ENCODE peak calls at places on chromosomes 2 and 18, in seven cellular contexts. A is lung, N is cardiac fibroblast, M is GM23338, V is cardiac muscle cell, Z is right lobe of liver, F is OCI-LY7. O is an unnamed sample.

GRCh38 chr2:143489135-143489534 is 359.9 kb downstream of the ARHGAP15 start:
- DNase-seq in A (no peak), N (peak), M (no peak), V (peak), Z (no peak), F (no peak), O (no peak)

GRCh38 chr2:235576337-235576910 is 82.6 kb downstream of the AGAP1 start:
- DNase-seq in A (no peak), N (no peak), M (no peak), V (no peak), Z (no peak), F (no peak), O (no peak)

GRCh38 chr18:75854174-75854573 is 426.7 kb upstream of the SMIM21 start:
- DNase-seq in A (peak), N (no peak), M (peak), V (no peak), Z (no peak), F (peak), O (peak)

GRCh38 chr2:206324869-206325268 is 50.4 kb downstream of the ZDBF2 start:
- DNase-seq in A (no peak), N (no peak), M (no peak), V (no peak), Z (no peak), F (no peak), O (no peak)

GRCh38 chr18:10579079-10579867 is 53.4 kb downstream of the NAPG start:
- DNase-seq in A (no peak), N (peak), M (no peak), V (peak), Z (no peak), F (no peak), O (no peak)

GRCh38 chr2:28232267-28232666 is 160.4 kb upstream of the FOSL2 start:
- DNase-seq in A (no peak), N (peak), M (no peak), V (peak), Z (no peak), F (no peak), O (no peak)

GRCh38 chr18:35572644-35573043 is 8.9 kb upstream of the GALNT1 start:
- DNase-seq in A (no peak), N (no peak), M (no peak), V (no peak), Z (no peak), F (no peak), O (no peak)

GRCh38 chr18:8003878-8004675 is 437.0 kb downstream of the PTPRM start:
- DNase-seq in A (peak), N (peak), M (peak), V (peak), Z (no peak), F (no peak), O (no peak)

GRCh38 chr2:20065885-20066602 is 14.6 kb upstream of the LAPTM4A start:
- DNase-seq in A (no peak), N (peak), M (no peak), V (peak), Z (peak), F (no peak), O (peak)

GRCh38 chr2:136917281-136917680 is 151.9 kb downstream of the THSD7B start:
- DNase-seq in A (no peak), N (no peak), M (peak), V (no peak), Z (no peak), F (no peak), O (no peak)

GRCh38 chr2:130336877-130337734 is 5.6 kb upstream of the IMP4 start:
- DNase-seq in A (peak), N (peak), M (peak), V (peak), Z (peak), F (no peak), O (peak)

GRCh38 chr2:75076088-75076487 is 117.6 kb downstream of the POLE4 start:
- DNase-seq in A (no peak), N (no peak), M (no peak), V (no peak), Z (no peak), F (no peak), O (no peak)

GRCh38 chr2:221552282-221552681 is 19.8 kb downstream of the EPHA4 start:
- DNase-seq in A (no peak), N (no peak), M (peak), V (no peak), Z (no peak), F (no peak), O (no peak)

GRCh38 chr2:96815326-96816126 is 542 bp upstream of the CNNM3 start:
- DNase-seq in A (no peak), N (peak), M (peak), V (peak), Z (peak), F (peak), O (peak)

GRCh38 chr18:44725300-44726096 is 44.8 kb downstream of the SETBP1 start:
- DNase-seq in A (no peak), N (peak), M (no peak), V (peak), Z (peak), F (peak), O (peak)

GRCh38 chr2:178136321-178137025 is 24.2 kb downstream of the RBM45 start:
- DNase-seq in A (no peak), N (no peak), M (no peak), V (no peak), Z (no peak), F (no peak), O (no peak)

GRCh38 chr2:27832396-27832795 is 57.8 kb downstream of the RBKS start:
- DNase-seq in A (no peak), N (peak), M (no peak), V (peak), Z (no peak), F (no peak), O (no peak)

GRCh38 chr2:17538844-17539554 is 1.5 kb upstream of the VSNL1 start:
- DNase-seq in A (peak), N (peak), M (peak), V (peak), Z (peak), F (no peak), O (peak)

GRCh38 chr2:219124379-219125110 is 36.1 kb downstream of the NHEJ1 start:
- DNase-seq in A (no peak), N (peak), M (no peak), V (peak), Z (no peak), F (no peak), O (no peak)

GRCh38 chr2:55045685-55046221 is 4.5 kb downstream of the RTN4 start:
- DNase-seq in A (no peak), N (no peak), M (no peak), V (no peak), Z (no peak), F (no peak), O (no peak)

GRCh38 chr2:200615247-200615646 is 29.4 kb downstream of the AOX1 start:
- DNase-seq in A (no peak), N (peak), M (no peak), V (peak), Z (no peak), F (no peak), O (peak)

GRCh38 chr2:42547014-42547413 is 21.4 kb upstream of the MTA3 start:
- DNase-seq in A (no peak), N (no peak), M (no peak), V (no peak), Z (no peak), F (peak), O (peak)
- H3K4me3 ChIP-seq in A (no peak), N (no peak), M (peak), V (no peak), Z (no peak), F (peak), O (no peak)

DNA sequence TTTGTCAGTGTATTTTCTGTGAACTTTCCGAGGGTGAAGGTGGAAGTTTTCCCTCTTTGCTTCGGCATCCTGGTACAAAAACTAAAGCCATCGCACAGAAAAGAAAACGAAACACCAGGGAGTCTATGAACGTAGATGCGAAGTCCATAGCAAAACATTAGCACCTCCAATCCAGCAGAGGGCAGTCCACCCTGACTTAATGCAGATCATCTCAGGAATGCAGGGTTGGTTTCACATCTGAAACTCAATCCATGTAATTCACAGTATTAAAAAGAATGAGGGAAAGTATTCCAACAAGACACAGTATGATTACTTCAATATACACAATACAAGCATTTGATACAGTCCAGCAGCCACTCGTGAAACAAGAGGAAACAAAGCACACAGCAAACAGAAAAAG is 70.8 kb downstream of the RTP5 start:
- DNase-seq in A (no peak), N (no peak), M (peak), V (no peak), Z (no peak), F (peak), O (no peak)
- TF ChIP-seq CTCF in A (no peak), N (peak), M (peak), V (peak), Z (peak), F (peak), O (peak)

GRCh38 chr2:42052702-42053481 is 5.1 kb downstream of the PKDCC start:
- DNase-seq in A (peak), N (peak), M (no peak), V (peak), Z (no peak), F (no peak), O (no peak)

GRCh38 chr2:42053482-42053790 is 5.6 kb downstream of the PKDCC start:
- DNase-seq in A (no peak), N (no peak), M (no peak), V (no peak), Z (no peak), F (no peak), O (no peak)

GRCh38 chr2:42055573-42056514 is 8.0 kb downstream of the PKDCC start:
- DNase-seq in A (no peak), N (no peak), M (no peak), V (no peak), Z (no peak), F (no peak), O (no peak)

GRCh38 chr2:42053791-42054656 is 6.2 kb downstream of the PKDCC start:
- DNase-seq in A (no peak), N (no peak), M (no peak), V (peak), Z (no peak), F (no peak), O (no peak)

GRCh38 chr2:42054657-42055430 is 7.0 kb downstream of the PKDCC start:
- DNase-seq in A (no peak), N (no peak), M (peak), V (no peak), Z (no peak), F (no peak), O (no peak)
- H3K4me3 ChIP-seq in A (no peak), N (no peak), M (no peak), V (no peak), Z (no peak), F (no peak), O (no peak)

GRCh38 chr18:79643049-79643765 is 36.4 kb upstream of the CTDP1 start:
- DNase-seq in A (no peak), N (no peak), M (no peak), V (no peak), Z (no peak), F (peak), O (no peak)

GRCh38 chr18:79647307-79647706 is 32.3 kb upstream of the CTDP1 start:
- DNase-seq in A (no peak), N (no peak), M (no peak), V (no peak), Z (no peak), F (no peak), O (no peak)

GRCh38 chr18:79644666-79645057 is 34.9 kb upstream of the CTDP1 start:
- DNase-seq in A (no peak), N (peak), M (no peak), V (peak), Z (no peak), F (peak), O (no peak)

GRCh38 chr18:79644006-79644665 is 35.5 kb upstream of the CTDP1 start:
- DNase-seq in A (peak), N (peak), M (peak), V (peak), Z (peak), F (peak), O (peak)

DNA sequence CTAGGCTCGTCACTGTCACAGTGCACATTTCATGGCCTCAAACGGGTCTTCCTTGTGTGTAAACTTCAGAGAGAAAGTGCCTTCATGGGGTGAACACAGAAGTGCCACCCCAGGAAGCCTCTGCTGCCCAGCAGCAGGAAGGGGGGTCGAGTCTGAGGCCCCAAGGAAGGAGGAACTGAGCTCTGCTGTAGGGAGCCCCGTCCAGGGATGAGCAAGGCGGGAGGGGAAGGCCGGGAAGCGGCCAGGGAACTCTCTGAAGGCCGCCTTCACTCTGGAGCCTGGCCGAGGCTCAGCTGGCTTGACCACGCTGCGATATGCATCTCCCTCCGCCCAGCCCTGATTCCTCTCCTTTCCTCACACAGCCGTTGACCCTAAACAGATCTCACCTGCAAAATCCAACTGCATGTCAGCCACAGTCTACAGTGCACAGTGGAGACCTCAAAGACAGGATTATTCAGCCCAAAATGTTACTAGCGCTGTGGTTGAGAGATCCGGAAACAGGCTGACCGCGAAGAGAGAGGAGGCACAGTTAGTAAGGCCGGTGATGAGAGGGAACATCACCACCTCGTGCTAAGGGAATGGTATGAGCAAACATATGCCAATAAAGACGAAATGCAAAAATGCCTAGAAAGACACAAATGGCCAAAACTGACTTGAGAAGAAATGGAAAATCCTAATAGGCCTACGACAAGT is 34.2 kb upstream of the CTDP1 start:
- DNase-seq in A (no peak), N (peak), M (no peak), V (peak), Z (no peak), F (no peak), O (no peak)
- TF ChIP-seq CTCF in A (no peak), N (no peak), M (no peak), V (no peak), Z (no peak), F (no peak), O (no peak)

GRCh38 chr18:37392648-37393047 is 172.9 kb downstream of the CELF4 start:
- DNase-seq in A (no peak), N (no peak), M (no peak), V (no peak), Z (no peak), F (no peak), O (peak)

GRCh38 chr18:37393221-37393828 is 172.3 kb downstream of the CELF4 start:
- DNase-seq in A (no peak), N (no peak), M (no peak), V (no peak), Z (no peak), F (no peak), O (no peak)

GRCh38 chr18:37394610-37394965 is 171.0 kb downstream of the CELF4 start:
- DNase-seq in A (no peak), N (no peak), M (no peak), V (no peak), Z (no peak), F (no peak), O (no peak)

GRCh38 chr18:37395138-37395537 is 170.5 kb downstream of the CELF4 start:
- DNase-seq in A (no peak), N (no peak), M (no peak), V (no peak), Z (no peak), F (no peak), O (no peak)

GRCh38 chr18:37393945-37394609 is 171.5 kb downstream of the CELF4 start:
- DNase-seq in A (peak), N (peak), M (peak), V (peak), Z (peak), F (no peak), O (peak)
- H3K4me3 ChIP-seq in A (no peak), N (peak), M (peak), V (peak), Z (peak), F (no peak), O (no peak)

O was measured in GM12865.